ENCODE peak calls at places on chromosome 1, in four cellular contexts. L, N, B and X are unnamed samples.

GRCh38 chr1:58763214-58763613 is 20.6 kb downstream of the JUN start:
- DNase-seq in L (no peak), N (peak; percentile 82), B (no peak), X (no peak)

GRCh38 chr1:113874017-113874879 is 2.7 kb upstream of the PTPN22 start:
- DNase-seq in L (peak; percentile 58), N (peak; percentile 23), B (no peak), X (peak; percentile 31)

GRCh38 chr1:160244209-160244608 is 18.1 kb downstream of the DCAF8 start:
- DNase-seq in L (no peak), N (no peak), B (no peak), X (no peak)

GRCh38 chr1:238319957-238320356 is 429.2 kb upstream of the ZP4 start:
- DNase-seq in L (no peak), N (no peak), B (no peak), X (no peak)

GRCh38 chr1:65389296-65389695 is 31.2 kb upstream of the LEPR start:
- DNase-seq in L (no peak), N (no peak), B (no peak), X (no peak)

GRCh38 chr1:191279266-191279800 is 801.7 kb upstream of the BRINP3 start:
- DNase-seq in L (no peak), N (no peak), B (no peak), X (no peak)

GRCh38 chr1:65512383-65512782 is 91.9 kb downstream of the LEPR start:
- DNase-seq in L (no peak), N (no peak), B (no peak), X (no peak)

GRCh38 chr1:105485207-105485606 is 1571.3 kb upstream of the PRMT6 start:
- DNase-seq in L (no peak), N (no peak), B (no peak), X (no peak)

GRCh38 chr1:184882649-184883303 is 91.5 kb downstream of the NIBAN1 start:
- DNase-seq in L (no peak), N (no peak), B (peak; percentile 3), X (no peak)

GRCh38 chr1:236480758-236481436 is 42.9 kb upstream of the LGALS8 start:
- DNase-seq in L (no peak), N (peak; percentile 13), B (no peak), X (no peak)

GRCh38 chr1:227745568-227745967 is 10.3 kb downstream of the SNAP47 start:
- DNase-seq in L (no peak), N (no peak), B (no peak), X (no peak)

GRCh38 chr1:25197235-25197930 is 34.9 kb downstream of the SYF2 start:
- DNase-seq in L (no peak), N (peak; percentile 72), B (no peak), X (no peak)

GRCh38 chr1:7407980-7408770 is 362.9 kb upstream of the VAMP3 start:
- DNase-seq in L (no peak), N (no peak), B (no peak), X (no peak)

GRCh38 chr1:204130989-204131892 is 20.6 kb downstream of the ETNK2 start:
- DNase-seq in L (no peak), N (no peak), B (no peak), X (no peak)

GRCh38 chr1:92482665-92483441 is 3.9 kb downstream of the GFI1 start:
- DNase-seq in L (no peak), N (no peak), B (no peak), X (no peak)
- TF ChIP-seq KDM1A in L (no peak), N (no peak), B (no peak), X (no peak)

DNA sequence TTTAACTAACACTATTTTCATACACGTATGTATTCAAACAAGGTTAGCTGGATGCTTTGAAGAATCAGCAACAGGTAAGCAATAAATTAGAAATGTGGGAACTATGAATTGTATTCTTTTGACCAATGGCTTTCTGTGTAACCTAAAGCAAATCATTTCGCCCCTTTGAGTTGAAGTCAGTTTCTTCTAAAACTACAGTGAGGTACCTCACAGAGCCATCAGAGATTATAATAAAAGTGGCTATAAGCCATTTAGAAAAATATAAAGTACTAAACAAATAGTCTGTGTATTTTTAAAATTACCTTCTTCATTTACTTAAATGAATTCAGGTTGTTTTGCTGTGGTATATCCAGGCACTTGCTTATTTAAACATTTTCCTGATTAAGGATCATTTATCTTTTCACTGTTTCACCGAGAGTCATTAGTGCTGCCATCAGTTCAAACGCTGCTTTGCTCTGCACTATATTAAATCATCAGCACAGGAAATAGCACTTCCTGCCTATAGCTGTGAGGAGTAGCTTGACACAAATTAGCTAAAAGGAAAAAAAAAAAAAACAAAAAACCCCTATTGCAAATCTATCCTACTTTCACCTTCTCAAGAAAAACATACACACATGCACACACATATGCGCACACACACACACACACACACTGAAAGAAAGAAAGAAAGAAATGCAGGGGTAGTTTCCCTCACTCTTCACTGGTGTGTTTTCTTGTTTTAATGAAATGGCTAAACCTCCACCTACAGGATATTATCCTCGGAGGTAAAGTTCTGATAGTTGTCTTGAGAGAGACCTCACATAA is 39.8 kb upstream of the C1orf105 start:
- DNase-seq in L (no peak), N (no peak), B (no peak), X (no peak)
- H3K9ac ChIP-seq in L (peak overlapping the region; percentile 41), N (no peak overlapping the region), B (no peak overlapping the region), X (no peak overlapping the region)

GRCh38 chr1:109668123-109668800 is 405 bp downstream of the GSTM2 start:
- DNase-seq in L (no peak), N (no peak), B (no peak), X (peak; percentile 2)
- TF ChIP-seq KDM1A in L (no peak), N (no peak), B (no peak), X (no peak)

GRCh38 chr1:156895927-156896326 is 2.4 kb downstream of the PEAR1 start:
- DNase-seq in L (no peak), N (no peak), B (no peak), X (no peak)
- H3K9ac ChIP-seq in L (no peak overlapping the region), N (no peak overlapping the region), B (no peak overlapping the region), X (no peak overlapping the region)

DNA sequence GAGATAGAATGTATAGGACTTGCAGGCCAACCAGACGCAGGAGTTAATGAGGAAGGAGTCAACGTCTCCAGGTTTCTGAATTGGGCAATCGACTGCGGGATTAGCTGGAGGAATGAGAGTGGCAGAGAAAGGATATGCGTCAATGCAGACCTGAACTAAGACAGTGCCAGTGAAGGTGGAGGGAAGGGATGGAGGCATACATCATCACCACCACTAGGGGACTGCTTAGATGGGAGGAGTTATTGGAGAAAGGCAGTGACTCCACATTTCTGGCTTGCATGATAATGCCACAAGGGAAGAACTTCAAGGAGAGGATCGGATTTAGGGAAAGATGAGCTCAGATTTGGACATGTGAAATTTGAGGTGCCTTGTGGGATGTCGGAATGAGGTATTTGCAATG is 17.4 kb downstream of the VASH2 start:
- DNase-seq in L (no peak), N (peak; percentile 45), B (peak; percentile 61), X (peak; percentile 84)
- TF ChIP-seq KDM1A in L (no peak), N (no peak), B (no peak), X (peak; percentile 42)

DNA sequence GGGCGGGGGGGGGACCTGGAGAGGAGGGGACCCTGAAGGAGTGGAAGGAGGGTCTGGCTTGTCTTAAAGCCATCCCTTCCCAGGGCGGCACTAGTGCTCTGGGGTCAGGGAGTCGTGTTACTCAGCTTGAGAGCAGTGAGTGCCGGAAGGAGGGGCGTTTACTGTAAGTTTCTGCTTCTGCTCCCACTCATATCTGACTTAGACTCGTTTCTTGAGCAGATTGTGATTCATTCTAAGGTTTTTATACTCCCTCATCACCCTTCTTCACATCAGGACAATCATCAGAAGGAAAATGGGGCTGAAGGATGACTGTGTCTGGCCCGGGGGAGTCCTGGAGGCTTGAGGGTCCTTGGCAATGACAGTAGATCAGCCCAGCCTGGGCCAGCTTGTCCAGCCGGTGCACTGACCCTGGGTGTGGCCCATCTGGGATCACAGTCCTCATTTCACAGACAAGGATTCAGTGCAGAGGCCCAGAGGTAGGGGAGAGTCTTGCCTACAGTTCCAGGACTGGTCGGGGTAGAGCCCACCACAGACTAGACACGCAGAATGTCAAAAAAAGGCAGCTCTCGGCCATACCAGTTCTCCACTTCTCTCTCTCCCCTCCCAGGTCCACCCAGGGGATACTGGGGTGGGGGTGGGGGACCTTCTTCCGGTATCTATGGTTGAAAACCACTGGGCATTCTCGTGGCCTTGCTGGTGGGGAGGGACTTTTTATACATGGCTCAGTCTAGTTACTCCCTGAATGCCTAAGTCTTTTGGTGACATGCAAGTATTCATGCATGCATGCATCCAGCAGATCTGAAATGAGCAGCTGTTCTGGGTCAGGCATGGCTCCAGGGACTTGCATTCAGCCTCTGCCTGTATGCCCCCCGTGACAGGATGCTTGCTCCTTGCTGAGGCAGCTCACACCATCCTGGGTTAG is 5.1 kb downstream of the TNFRSF8 start:
- DNase-seq in L (peak; percentile 91), N (no peak), B (peak; percentile 62), X (peak; percentile 50)
- H3K9ac ChIP-seq in L (peak overlapping the region; percentile 89), N (no peak overlapping the region), B (no peak overlapping the region), X (peak overlapping the region; percentile 78)

DNA sequence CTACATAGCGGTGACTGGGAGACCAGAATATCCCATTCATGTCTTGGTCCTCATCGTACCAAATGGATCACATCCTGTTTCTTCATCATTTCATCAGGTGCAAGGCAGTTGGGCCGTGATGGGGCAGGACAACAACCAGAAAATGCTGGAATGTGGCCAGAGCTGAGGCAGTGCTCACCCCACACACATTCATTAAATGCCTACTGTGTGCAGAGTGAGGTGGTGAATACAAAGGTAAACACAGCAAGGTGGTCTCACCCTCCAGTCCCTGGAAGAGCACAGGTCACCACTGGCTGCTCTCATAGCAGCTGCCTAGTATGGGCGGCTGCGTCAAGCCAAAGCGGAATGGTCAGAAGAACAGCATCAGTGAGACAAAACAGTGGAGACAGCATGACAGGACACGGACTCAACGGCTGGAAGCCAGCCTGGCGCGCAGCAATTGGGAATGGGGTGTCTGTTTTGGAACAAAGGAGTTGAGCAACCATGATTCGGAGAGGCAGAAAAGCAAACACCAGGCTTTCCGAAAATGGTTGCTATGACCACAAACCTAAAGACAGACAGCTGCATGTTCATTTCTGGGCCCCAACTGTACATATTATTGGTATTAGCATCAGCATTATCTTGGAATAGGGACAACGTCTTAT is 5.6 kb upstream of the ADAMTSL4 start:
- DNase-seq in L (no peak), N (peak; percentile 74), B (no peak), X (peak; percentile 22)
- TF ChIP-seq KDM1A in L (no peak), N (no peak), B (no peak), X (no peak)

GRCh38 chr1:2396059-2396458 is 4.4 kb downstream of the RER1 start:
- DNase-seq in L (no peak), N (no peak), B (no peak), X (no peak)

GRCh38 chr1:2395245-2395644 is 3.6 kb downstream of the RER1 start:
- DNase-seq in L (no peak), N (no peak), B (no peak), X (no peak)

GRCh38 chr1:2394761-2395160 is 3.1 kb downstream of the RER1 start:
- DNase-seq in L (no peak), N (no peak), B (no peak), X (no peak)

GRCh38 chr1:2397007-2397679 is 5.5 kb downstream of the RER1 start:
- DNase-seq in L (no peak), N (no peak), B (no peak), X (no peak)

DNA sequence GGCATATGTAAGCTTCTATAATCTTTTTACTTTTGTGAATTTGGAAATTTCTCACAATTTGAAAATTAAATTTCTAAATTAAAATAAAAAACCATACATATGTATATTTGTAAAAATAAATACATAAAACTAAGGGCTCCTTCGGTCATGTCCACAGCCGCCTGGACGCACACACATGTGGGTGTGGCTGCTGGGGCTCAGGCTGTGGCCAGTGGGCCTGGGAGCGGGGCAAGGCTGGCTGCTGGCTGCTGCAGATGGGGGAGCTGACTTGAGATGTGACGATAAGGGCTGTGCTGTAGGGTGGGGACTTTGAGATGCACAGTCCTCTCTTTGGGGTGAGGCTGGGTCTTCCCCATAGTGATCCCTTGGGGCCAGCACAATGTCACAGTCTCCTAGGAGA is 4.8 kb downstream of the RER1 start:
- DNase-seq in L (no peak), N (no peak), B (no peak), X (no peak)
- H3K9ac ChIP-seq in L (no peak overlapping the region), N (no peak overlapping the region), B (no peak overlapping the region), X (peak overlapping the region; percentile 73)